ENCODE peak calls at places on chromosomes 7 and 10, in seven cellular contexts. One of them, this sample, is unnamed.

GRCh38 chr10:112040696-112041095 is 142.9 kb downstream of the GPAM start:
- DNase-seq in fibroblast of mammary gland: no peak
- DNase-seq in T-helper 9 cell: no peak
- DNase-seq in neural progenitor cell: no peak
- DNase-seq in activated effector memory CD4-positive, alpha-beta T cell treated with Interleukin-2 at 50 U/mL for 16 hours: no peak
- DNase-seq in hepatocyte: no peak
- DNase-seq in EH: no peak
- DNase-seq in this sample: no peak

GRCh38 chr7:126637538-126637937 is 615.2 kb downstream of the GRM8 start:
- DNase-seq in EH: no peak
- DNase-seq in neural progenitor cell: no peak
- DNase-seq in activated effector memory CD4-positive, alpha-beta T cell treated with Interleukin-2 at 50 U/mL for 16 hours: no peak
- DNase-seq in fibroblast of mammary gland: no peak
- DNase-seq in T-helper 9 cell: no peak
- DNase-seq in hepatocyte: no peak
- DNase-seq in this sample: no peak

GRCh38 chr10:132662186-132662920 is 123.6 kb downstream of the NKX6-2 start:
- DNase-seq in activated effector memory CD4-positive, alpha-beta T cell treated with Interleukin-2 at 50 U/mL for 16 hours: no peak
- DNase-seq in neural progenitor cell: no peak
- DNase-seq in fibroblast of mammary gland: no peak
- DNase-seq in hepatocyte: no peak
- DNase-seq in T-helper 9 cell: no peak
- DNase-seq in EH: no peak
- DNase-seq in this sample: no peak

GRCh38 chr10:5965266-5965665 is 12.1 kb downstream of the IL15RA start:
- DNase-seq in fibroblast of mammary gland: no peak
- DNase-seq in T-helper 9 cell: no peak
- DNase-seq in EH: no peak
- DNase-seq in neural progenitor cell: no peak
- DNase-seq in hepatocyte: no peak
- DNase-seq in activated effector memory CD4-positive, alpha-beta T cell treated with Interleukin-2 at 50 U/mL for 16 hours: no peak
- DNase-seq in this sample: no peak

GRCh38 chr7:107663196-107663595 is 2.6 kb downstream of the SLC26A4 start:
- DNase-seq in hepatocyte: no peak
- DNase-seq in activated effector memory CD4-positive, alpha-beta T cell treated with Interleukin-2 at 50 U/mL for 16 hours: no peak
- DNase-seq in neural progenitor cell: no peak
- DNase-seq in T-helper 9 cell: no peak
- DNase-seq in fibroblast of mammary gland: no peak
- DNase-seq in EH: no peak
- DNase-seq in this sample: no peak

GRCh38 chr10:124367414-124367813 is 51.3 kb downstream of the OAT start:
- DNase-seq in T-helper 9 cell: no peak
- DNase-seq in fibroblast of mammary gland: no peak
- DNase-seq in neural progenitor cell: no peak
- DNase-seq in EH: no peak
- DNase-seq in hepatocyte: no peak
- DNase-seq in activated effector memory CD4-positive, alpha-beta T cell treated with Interleukin-2 at 50 U/mL for 16 hours: no peak
- DNase-seq in this sample: no peak

GRCh38 chr7:52482076-52482475 is 553.4 kb upstream of the POM121L12 start:
- DNase-seq in activated effector memory CD4-positive, alpha-beta T cell treated with Interleukin-2 at 50 U/mL for 16 hours: no peak
- DNase-seq in neural progenitor cell: no peak
- DNase-seq in EH: no peak
- DNase-seq in T-helper 9 cell: no peak
- DNase-seq in hepatocyte: no peak
- DNase-seq in fibroblast of mammary gland: no peak
- DNase-seq in this sample: no peak

GRCh38 chr7:106604303-106604918 is 56.5 kb downstream of the CCDC71L start:
- DNase-seq in activated effector memory CD4-positive, alpha-beta T cell treated with Interleukin-2 at 50 U/mL for 16 hours: peak
- DNase-seq in neural progenitor cell: no peak
- DNase-seq in hepatocyte: no peak
- DNase-seq in fibroblast of mammary gland: no peak
- DNase-seq in EH: no peak
- DNase-seq in T-helper 9 cell: peak
- DNase-seq in this sample: peak

GRCh38 chr10:34135515-34135914 is 679.6 kb downstream of the PARD3 start:
- DNase-seq in fibroblast of mammary gland: no peak
- DNase-seq in hepatocyte: no peak
- DNase-seq in EH: no peak
- DNase-seq in neural progenitor cell: no peak
- DNase-seq in activated effector memory CD4-positive, alpha-beta T cell treated with Interleukin-2 at 50 U/mL for 16 hours: no peak
- DNase-seq in T-helper 9 cell: no peak
- DNase-seq in this sample: peak

GRCh38 chr10:124732931-124733536 is 11.1 kb downstream of the FAM53B start:
- DNase-seq in hepatocyte: peak
- DNase-seq in neural progenitor cell: no peak
- DNase-seq in activated effector memory CD4-positive, alpha-beta T cell treated with Interleukin-2 at 50 U/mL for 16 hours: peak
- DNase-seq in fibroblast of mammary gland: peak
- DNase-seq in EH: no peak
- DNase-seq in T-helper 9 cell: peak
- DNase-seq in this sample: peak

GRCh38 chr10:47406870-47407648 is 23.0 kb upstream of the ZNF488 start:
- DNase-seq in T-helper 9 cell: no peak
- DNase-seq in fibroblast of mammary gland: peak
- DNase-seq in hepatocyte: peak
- DNase-seq in EH: peak
- DNase-seq in activated effector memory CD4-positive, alpha-beta T cell treated with Interleukin-2 at 50 U/mL for 16 hours: no peak
- DNase-seq in neural progenitor cell: no peak
- DNase-seq in this sample: no peak